ENCODE peak calls at places on chromosomes 11 and 22, in ten cellular contexts. One of them, this sample, is unnamed.

GRCh38 chr11:94304559-94304958 is at the start of gene IZUMO1R:
- ATAC-seq in pancreas: no peak
- ATAC-seq in aorta: peak; percentile 36
- ATAC-seq in activated T-cell treated with anti-CD3 and anti-CD28 coated beads, Interleukin-2, amount 50 U/mL, for 72 hours: no peak
- ATAC-seq in T-helper 17 cell: no peak
- ATAC-seq in CD4-positive, alpha-beta T cell: no peak
- ATAC-seq in left cardiac atrium: no peak
- ATAC-seq in stimulated activated effector memory CD8-positive, alpha-beta T cell treated with anti-CD3 and anti-CD28 coated beads, Interleukin-12 subunit alpha, Interleukin-12 subunit beta, amount 100 ng/mL, for 72 hours: no peak
- ATAC-seq in activated T-helper 17 cell treated with anti-CD3 and anti-CD28 coated beads, Interleukin-2, amount 50 U/mL, for 72 hours: no peak
- ATAC-seq in body of pancreas: no peak
- ATAC-seq in this sample: no peak

GRCh38 chr11:109085708-109086373 is 336.1 kb upstream of the C11orf87 start:
- ATAC-seq in body of pancreas: no peak
- ATAC-seq in stimulated activated effector memory CD8-positive, alpha-beta T cell treated with anti-CD3 and anti-CD28 coated beads, Interleukin-12 subunit alpha, Interleukin-12 subunit beta, amount 100 ng/mL, for 72 hours: no peak
- ATAC-seq in left cardiac atrium: peak; percentile 57
- ATAC-seq in activated T-helper 17 cell treated with anti-CD3 and anti-CD28 coated beads, Interleukin-2, amount 50 U/mL, for 72 hours: no peak
- ATAC-seq in pancreas: no peak
- ATAC-seq in activated T-cell treated with anti-CD3 and anti-CD28 coated beads, Interleukin-2, amount 50 U/mL, for 72 hours: no peak
- ATAC-seq in aorta: peak; percentile 59
- ATAC-seq in CD4-positive, alpha-beta T cell: no peak
- ATAC-seq in T-helper 17 cell: no peak
- ATAC-seq in this sample: peak; percentile 63

GRCh38 chr22:26735019-26735409 is 77.6 kb downstream of the MIAT start:
- ATAC-seq in T-helper 17 cell: no peak
- ATAC-seq in aorta: no peak
- ATAC-seq in left cardiac atrium: peak; percentile 87
- ATAC-seq in body of pancreas: no peak
- ATAC-seq in CD4-positive, alpha-beta T cell: no peak
- ATAC-seq in pancreas: no peak
- ATAC-seq in activated T-cell treated with anti-CD3 and anti-CD28 coated beads, Interleukin-2, amount 50 U/mL, for 72 hours: no peak
- ATAC-seq in stimulated activated effector memory CD8-positive, alpha-beta T cell treated with anti-CD3 and anti-CD28 coated beads, Interleukin-12 subunit alpha, Interleukin-12 subunit beta, amount 100 ng/mL, for 72 hours: no peak
- ATAC-seq in activated T-helper 17 cell treated with anti-CD3 and anti-CD28 coated beads, Interleukin-2, amount 50 U/mL, for 72 hours: no peak
- ATAC-seq in this sample: no peak

GRCh38 chr22:27997538-27997937 is 78.5 kb upstream of the PITPNB start:
- ATAC-seq in body of pancreas: no peak
- ATAC-seq in activated T-cell treated with anti-CD3 and anti-CD28 coated beads, Interleukin-2, amount 50 U/mL, for 72 hours: peak; percentile 47
- ATAC-seq in left cardiac atrium: no peak
- ATAC-seq in activated T-helper 17 cell treated with anti-CD3 and anti-CD28 coated beads, Interleukin-2, amount 50 U/mL, for 72 hours: no peak
- ATAC-seq in aorta: no peak
- ATAC-seq in T-helper 17 cell: no peak
- ATAC-seq in pancreas: no peak
- ATAC-seq in CD4-positive, alpha-beta T cell: no peak
- ATAC-seq in stimulated activated effector memory CD8-positive, alpha-beta T cell treated with anti-CD3 and anti-CD28 coated beads, Interleukin-12 subunit alpha, Interleukin-12 subunit beta, amount 100 ng/mL, for 72 hours: peak; percentile 59
- ATAC-seq in this sample: no peak

GRCh38 chr11:2480874-2481220 is 36.0 kb downstream of the KCNQ1 start:
- ATAC-seq in activated T-helper 17 cell treated with anti-CD3 and anti-CD28 coated beads, Interleukin-2, amount 50 U/mL, for 72 hours: peak; percentile 77
- ATAC-seq in body of pancreas: no peak
- ATAC-seq in stimulated activated effector memory CD8-positive, alpha-beta T cell treated with anti-CD3 and anti-CD28 coated beads, Interleukin-12 subunit alpha, Interleukin-12 subunit beta, amount 100 ng/mL, for 72 hours: peak; percentile 74
- ATAC-seq in pancreas: peak; percentile 67
- ATAC-seq in activated T-cell treated with anti-CD3 and anti-CD28 coated beads, Interleukin-2, amount 50 U/mL, for 72 hours: peak; percentile 84
- ATAC-seq in aorta: no peak
- ATAC-seq in T-helper 17 cell: no peak
- ATAC-seq in left cardiac atrium: peak; percentile 42
- ATAC-seq in CD4-positive, alpha-beta T cell: peak; percentile 46
- ATAC-seq in this sample: peak; percentile 61

GRCh38 chr11:33347490-33348125 is 90.4 kb downstream of the HIPK3 start:
- ATAC-seq in pancreas: no peak
- ATAC-seq in T-helper 17 cell: peak; percentile 54
- ATAC-seq in body of pancreas: no peak
- ATAC-seq in aorta: no peak
- ATAC-seq in activated T-helper 17 cell treated with anti-CD3 and anti-CD28 coated beads, Interleukin-2, amount 50 U/mL, for 72 hours: no peak
- ATAC-seq in CD4-positive, alpha-beta T cell: no peak
- ATAC-seq in stimulated activated effector memory CD8-positive, alpha-beta T cell treated with anti-CD3 and anti-CD28 coated beads, Interleukin-12 subunit alpha, Interleukin-12 subunit beta, amount 100 ng/mL, for 72 hours: no peak
- ATAC-seq in activated T-cell treated with anti-CD3 and anti-CD28 coated beads, Interleukin-2, amount 50 U/mL, for 72 hours: no peak
- ATAC-seq in left cardiac atrium: no peak
- ATAC-seq in this sample: no peak

GRCh38 chr22:24583221-24583971 is 9.5 kb downstream of the LRRC75B start:
- ATAC-seq in stimulated activated effector memory CD8-positive, alpha-beta T cell treated with anti-CD3 and anti-CD28 coated beads, Interleukin-12 subunit alpha, Interleukin-12 subunit beta, amount 100 ng/mL, for 72 hours: no peak
- ATAC-seq in T-helper 17 cell: no peak
- ATAC-seq in activated T-helper 17 cell treated with anti-CD3 and anti-CD28 coated beads, Interleukin-2, amount 50 U/mL, for 72 hours: no peak
- ATAC-seq in body of pancreas: peak; percentile 34
- ATAC-seq in pancreas: peak; percentile 30
- ATAC-seq in left cardiac atrium: peak; percentile 43
- ATAC-seq in activated T-cell treated with anti-CD3 and anti-CD28 coated beads, Interleukin-2, amount 50 U/mL, for 72 hours: no peak
- ATAC-seq in aorta: peak; percentile 31
- ATAC-seq in CD4-positive, alpha-beta T cell: no peak
- ATAC-seq in this sample: peak; percentile 59

GRCh38 chr11:78397398-78397797 is 20.2 kb downstream of the GAB2 start:
- ATAC-seq in body of pancreas: no peak
- ATAC-seq in pancreas: no peak
- ATAC-seq in T-helper 17 cell: peak; percentile 57
- ATAC-seq in left cardiac atrium: no peak
- ATAC-seq in stimulated activated effector memory CD8-positive, alpha-beta T cell treated with anti-CD3 and anti-CD28 coated beads, Interleukin-12 subunit alpha, Interleukin-12 subunit beta, amount 100 ng/mL, for 72 hours: peak; percentile 98
- ATAC-seq in CD4-positive, alpha-beta T cell: peak; percentile 24
- ATAC-seq in activated T-helper 17 cell treated with anti-CD3 and anti-CD28 coated beads, Interleukin-2, amount 50 U/mL, for 72 hours: peak; percentile 92
- ATAC-seq in activated T-cell treated with anti-CD3 and anti-CD28 coated beads, Interleukin-2, amount 50 U/mL, for 72 hours: peak; percentile 98
- ATAC-seq in aorta: no peak
- ATAC-seq in this sample: no peak

GRCh38 chr11:6655790-6656580 is at the start of gene DCHS1:
- ATAC-seq in CD4-positive, alpha-beta T cell: peak; percentile 28
- ATAC-seq in activated T-helper 17 cell treated with anti-CD3 and anti-CD28 coated beads, Interleukin-2, amount 50 U/mL, for 72 hours: no peak
- ATAC-seq in activated T-cell treated with anti-CD3 and anti-CD28 coated beads, Interleukin-2, amount 50 U/mL, for 72 hours: peak; percentile 10
- ATAC-seq in T-helper 17 cell: peak; percentile 28
- ATAC-seq in body of pancreas: no peak
- ATAC-seq in aorta: peak; percentile 64
- ATAC-seq in pancreas: peak; percentile 23
- ATAC-seq in left cardiac atrium: peak; percentile 56
- ATAC-seq in stimulated activated effector memory CD8-positive, alpha-beta T cell treated with anti-CD3 and anti-CD28 coated beads, Interleukin-12 subunit alpha, Interleukin-12 subunit beta, amount 100 ng/mL, for 72 hours: no peak
- ATAC-seq in this sample: peak; percentile 59

GRCh38 chr22:50243704-50244419 is 961 bp downstream of the TUBGCP6 start:
- ATAC-seq in stimulated activated effector memory CD8-positive, alpha-beta T cell treated with anti-CD3 and anti-CD28 coated beads, Interleukin-12 subunit alpha, Interleukin-12 subunit beta, amount 100 ng/mL, for 72 hours: no peak
- ATAC-seq in body of pancreas: peak; percentile 24
- ATAC-seq in left cardiac atrium: no peak
- ATAC-seq in T-helper 17 cell: no peak
- ATAC-seq in activated T-cell treated with anti-CD3 and anti-CD28 coated beads, Interleukin-2, amount 50 U/mL, for 72 hours: no peak
- ATAC-seq in activated T-helper 17 cell treated with anti-CD3 and anti-CD28 coated beads, Interleukin-2, amount 50 U/mL, for 72 hours: no peak
- ATAC-seq in CD4-positive, alpha-beta T cell: no peak
- ATAC-seq in aorta: no peak
- ATAC-seq in pancreas: peak; percentile 48
- ATAC-seq in this sample: no peak